ENCODE peak calls at places on chromosomes 12 and 14, in five cellular contexts. K is sigmoid colon, A is left ventricle myocardium inferior, C is cardiac muscle cell, E is breast epithelium. I is an unnamed sample. For H3K9me3, the result is how much of the 10 kb centered on the place peaks cover.

GRCh38 chr12:117890137-117890536 is 78.7 kb downstream of the KSR2 start:
- DNase-seq in K (no peak), A (no peak), C (no peak), E (no peak), I (no peak)

GRCh38 chr14:103730490-103731035 is 15.0 kb downstream of the ZFYVE21 start:
- DNase-seq in K (no peak), A (peak), C (no peak), E (peak), I (peak)

GRCh38 chr12:75850751-75851462 is 180.7 kb downstream of the PHLDA1 start:
- DNase-seq in K (no peak), A (no peak), C (peak), E (no peak), I (no peak)

GRCh38 chr14:90056821-90057220 is 5.0 kb upstream of the KCNK13 start:
- DNase-seq in K (no peak), A (no peak), C (no peak), E (no peak), I (no peak)

GRCh38 chr12:119841433-119842210 is 35.5 kb downstream of the CIT start:
- DNase-seq in K (no peak), A (no peak), C (no peak), E (no peak), I (no peak)

GRCh38 chr12:123513805-123514204 is 19.7 kb downstream of the RILPL1 start:
- DNase-seq in K (no peak), A (no peak), C (no peak), E (no peak), I (no peak)

GRCh38 chr14:104144911-104145825 is 6.8 kb downstream of the KIF26A start:
- DNase-seq in K (peak), A (no peak), C (no peak), E (no peak), I (peak)

GRCh38 chr12:88388566-88389269 is 191.6 kb downstream of the KITLG start:
- DNase-seq in K (no peak), A (no peak), C (peak), E (no peak), I (no peak)

GRCh38 chr14:85534435-85534834 is 4.5 kb downstream of the FLRT2 start:
- DNase-seq in K (no peak), A (no peak), C (peak), E (no peak), I (no peak)

GRCh38 chr14:64960762-64961276 is 11.3 kb downstream of the RAB15 start:
- DNase-seq in K (no peak), A (no peak), C (no peak), E (peak), I (no peak)

GRCh38 chr12:88665051-88665450 is 84.8 kb upstream of the KITLG start:
- DNase-seq in K (no peak), A (no peak), C (peak), E (no peak), I (no peak)

DNA sequence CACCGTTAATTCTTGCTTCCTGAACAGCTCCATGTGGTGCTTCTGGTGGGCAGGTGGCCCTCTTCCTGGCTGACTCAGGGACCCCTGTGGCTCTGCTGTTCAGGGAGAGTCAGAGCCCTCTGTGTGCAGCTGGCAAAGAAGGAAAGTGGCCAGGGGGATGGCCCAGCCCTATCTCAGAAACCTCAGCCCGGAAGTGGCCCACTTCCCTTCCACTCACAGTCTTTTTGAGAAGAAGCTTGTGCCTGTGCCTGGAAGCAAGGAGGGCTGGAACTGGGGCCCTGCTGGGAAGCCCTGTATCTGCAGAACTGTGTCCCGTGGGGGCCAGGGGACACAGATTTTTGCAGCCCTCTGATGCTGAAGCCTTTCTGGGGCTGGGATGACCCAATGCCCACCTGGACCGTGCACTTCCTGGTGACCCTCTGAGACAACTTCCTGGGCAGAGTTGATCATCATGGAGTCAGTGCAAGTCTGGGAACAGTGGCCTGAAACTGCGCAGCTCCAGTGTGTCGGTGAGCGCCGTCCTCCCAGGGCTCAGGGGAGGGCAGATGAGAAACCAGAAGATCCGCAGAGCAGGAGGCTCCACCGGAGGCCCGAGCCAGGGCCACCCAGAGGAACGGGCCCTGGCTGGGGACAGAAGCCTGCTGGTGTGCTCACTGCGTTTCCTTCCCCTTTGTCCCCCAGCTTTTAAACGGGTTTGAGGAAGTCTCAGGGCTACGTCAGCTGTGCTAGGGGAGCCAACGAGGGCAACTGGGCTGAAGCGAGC is 217.3 kb upstream of the RTL1 start:
- DNase-seq in K (peak), A (peak), C (no peak), E (no peak), I (peak)
- H3K27ac ChIP-seq in K (peak), A (peak), C (no peak), E (peak), I (peak)

DNA sequence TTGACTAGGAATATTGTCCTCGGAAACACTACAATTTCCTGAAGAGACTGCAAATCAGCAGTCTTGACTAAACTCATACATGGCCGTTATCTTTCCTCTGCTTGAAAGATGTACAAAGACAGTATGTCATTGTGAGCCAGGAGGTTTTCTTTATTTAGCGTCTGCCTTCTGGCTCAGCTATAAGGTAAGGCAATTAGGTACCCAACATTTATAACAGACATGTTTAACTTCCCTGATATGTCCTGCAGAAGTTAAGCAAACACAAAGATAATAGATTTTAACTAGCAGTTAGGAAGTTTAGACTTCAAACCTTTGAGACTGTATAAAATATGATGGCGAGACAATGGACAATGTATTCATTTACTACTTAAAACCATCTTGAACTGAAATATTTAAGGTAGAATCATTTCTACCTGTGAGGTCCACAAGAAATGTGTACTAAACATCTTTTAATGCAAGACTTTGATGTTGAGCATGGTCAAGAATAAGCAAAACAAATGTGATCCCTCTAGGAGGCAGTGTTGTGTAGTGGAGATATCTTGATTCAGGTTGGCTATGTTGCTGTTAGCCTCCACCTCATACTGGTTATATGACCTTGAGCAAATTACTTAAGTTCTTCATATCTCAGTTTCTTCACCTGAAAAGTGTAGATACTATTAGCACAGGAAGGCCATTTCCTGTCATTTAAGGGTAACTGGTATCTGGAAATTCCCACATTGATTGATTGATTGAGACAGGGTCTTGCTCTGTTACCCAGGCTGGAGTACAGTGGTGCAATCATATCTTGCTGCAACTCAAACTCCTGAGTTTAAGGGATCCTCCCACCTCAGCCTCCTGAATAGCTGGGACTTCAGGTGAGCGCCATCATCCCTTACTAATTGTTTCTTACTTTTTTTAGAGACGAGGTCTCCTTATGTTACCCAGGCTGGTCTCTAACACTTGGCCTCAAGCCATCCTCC is 96.3 kb upstream of the EEA1 start:
- DNase-seq in K (no peak), A (no peak), C (peak), E (no peak), I (no peak)
- TF ChIP-seq CTCF in K (no peak), A (peak), C (peak), E (no peak), I (peak)

GRCh38 chr12:34595749-34596733 is 573.7 kb downstream of the ALG10 start:
- DNase-seq in K (peak), A (no peak), C (no peak), E (no peak), I (no peak)
- H3K9me3 ChIP-seq in K (under half), A (half or more), C (under half), E (half or more), I (under half)

GRCh38 chr12:122090759-122091535 is 12.4 kb downstream of the MLXIP start:
- DNase-seq in K (peak), A (no peak), C (peak), E (no peak), I (peak)
- H3K27ac ChIP-seq in K (peak), A (peak), C (no peak), E (peak), I (peak)

GRCh38 chr12:20792971-20793370 is 17.5 kb upstream of the SLCO1B3 start:
- DNase-seq in K (no peak), A (no peak), C (no peak), E (no peak), I (no peak)

GRCh38 chr12:20801035-20801434 is 9.5 kb upstream of the SLCO1B3 start:
- DNase-seq in K (no peak), A (no peak), C (no peak), E (no peak), I (no peak)

GRCh38 chr12:20800160-20800559 is 10.3 kb upstream of the SLCO1B3 start:
- DNase-seq in K (no peak), A (no peak), C (no peak), E (no peak), I (no peak)

GRCh38 chr12:20798561-20798960 is 11.9 kb upstream of the SLCO1B3 start:
- DNase-seq in K (no peak), A (no peak), C (peak), E (no peak), I (no peak)
- TF ChIP-seq CTCF in K (no peak), A (peak), C (peak), E (peak), I (peak)

I was measured in heart left ventricle.